ENCODE peak calls at places on chromosomes 3 and 15, in seven cellular contexts. X is H1, T is A172, G is Right ventricle myocardium superior, K is D721Med, S is T follicular helper cell, R is left colon. O is an unnamed sample.

GRCh38 chr3:25587526-25587925 is 77.2 kb downstream of the TOP2B start:
- DNase-seq in S (no peak), K (no peak), R (no peak), T (no peak), G (no peak), X (no peak), O (no peak)

GRCh38 chr3:184737063-184737462 is 25.2 kb upstream of the MAGEF1 start:
- DNase-seq in G (no peak), T (no peak), X (peak), K (no peak), S (no peak), R (no peak), O (no peak)

GRCh38 chr3:157119369-157119951 is 40.5 kb downstream of the CCNL1 start:
- DNase-seq in S (no peak), X (no peak), K (no peak), R (peak), G (no peak), T (no peak), O (peak)

GRCh38 chr15:65287515-65287845 is 797 bp upstream of the PARP16 start:
- DNase-seq in R (no peak), X (no peak), S (no peak), G (no peak), K (no peak), T (no peak), O (no peak)

GRCh38 chr15:63288778-63289378 is 11.5 kb downstream of the APH1B start:
- DNase-seq in X (no peak), G (no peak), R (no peak), K (no peak), S (no peak), T (peak), O (no peak)

GRCh38 chr3:27976933-27977332 is 254.8 kb upstream of the EOMES start:
- DNase-seq in R (no peak), G (no peak), S (no peak), K (no peak), T (peak), X (no peak), O (no peak)

GRCh38 chr3:149371001-149371722 is 6.3 kb downstream of the TM4SF1 start:
- DNase-seq in S (no peak), R (no peak), G (no peak), X (no peak), T (no peak), K (no peak), O (no peak)

GRCh38 chr15:40333922-40334492 is 6.7 kb downstream of the CCDC9B start:
- DNase-seq in K (no peak), G (peak), S (no peak), X (no peak), T (no peak), R (peak), O (peak)